ENCODE peak calls at places on chromosomes 6 and 20, in five cellular contexts. One of them, this sample, is unnamed.

GRCh38 chr6:37205189-37205996 is 35.4 kb downstream of the PIM1 start:
- DNase-seq in astrocyte: no peak
- DNase-seq in tibial artery: no peak
- DNase-seq in adrenal gland: no peak
- DNase-seq in PC-3: no peak
- DNase-seq in this sample: no peak

GRCh38 chr6:23511797-23512196 is 614.2 kb upstream of the NRSN1 start:
- DNase-seq in astrocyte: no peak
- DNase-seq in tibial artery: no peak
- DNase-seq in adrenal gland: no peak
- DNase-seq in PC-3: no peak
- DNase-seq in this sample: no peak

GRCh38 chr6:161272600-161273355 is 1.1 kb downstream of the AGPAT4 start:
- DNase-seq in astrocyte: peak; percentile 81
- DNase-seq in tibial artery: no peak
- DNase-seq in adrenal gland: peak; percentile 26
- DNase-seq in PC-3: no peak
- DNase-seq in this sample: no peak

GRCh38 chr6:135540207-135540877 is 42.8 kb upstream of the AHI1 start:
- DNase-seq in astrocyte: peak; percentile 37
- DNase-seq in tibial artery: no peak
- DNase-seq in adrenal gland: no peak
- DNase-seq in PC-3: peak; percentile 5
- DNase-seq in this sample: no peak

GRCh38 chr6:20718705-20719653 is 184.7 kb downstream of the CDKAL1 start:
- DNase-seq in astrocyte: no peak
- DNase-seq in tibial artery: no peak
- DNase-seq in adrenal gland: no peak
- DNase-seq in PC-3: no peak
- DNase-seq in this sample: no peak

GRCh38 chr6:109227646-109228045 is 132.3 kb downstream of the CEP57L1 start:
- DNase-seq in astrocyte: no peak
- DNase-seq in tibial artery: no peak
- DNase-seq in adrenal gland: no peak
- DNase-seq in PC-3: no peak
- DNase-seq in this sample: no peak

GRCh38 chr6:1965596-1966224 is 279.7 kb downstream of the GMDS start:
- DNase-seq in astrocyte: no peak
- DNase-seq in tibial artery: no peak
- DNase-seq in adrenal gland: no peak
- DNase-seq in PC-3: no peak
- DNase-seq in this sample: no peak

GRCh38 chr6:111817451-111818146 is 55.7 kb downstream of the FYN start:
- DNase-seq in astrocyte: no peak
- DNase-seq in tibial artery: no peak
- DNase-seq in adrenal gland: no peak
- DNase-seq in PC-3: no peak
- DNase-seq in this sample: no peak

GRCh38 chr20:31722388-31723281 is at the start of gene BCL2L1:
- DNase-seq in astrocyte: peak; percentile 67
- DNase-seq in tibial artery: peak; percentile 94
- DNase-seq in adrenal gland: peak; percentile 90
- DNase-seq in PC-3: peak; percentile 84
- DNase-seq in this sample: peak; percentile 57

GRCh38 chr6:170365581-170365980 is 59.0 kb downstream of the FAM120B start:
- DNase-seq in astrocyte: no peak
- DNase-seq in tibial artery: no peak
- DNase-seq in adrenal gland: no peak
- DNase-seq in PC-3: no peak
- DNase-seq in this sample: no peak

GRCh38 chr6:45424628-45424955 is 46.9 kb upstream of the SUPT3H start:
- DNase-seq in astrocyte: no peak
- DNase-seq in tibial artery: no peak
- DNase-seq in adrenal gland: no peak
- DNase-seq in PC-3: no peak
- DNase-seq in this sample: no peak
- H3K27ac ChIP-seq in astrocyte: peak overlapping the region; percentile 88
- H3K27ac ChIP-seq in tibial artery: peak overlapping the region; percentile 72
- H3K27ac ChIP-seq in adrenal gland: no peak overlapping the region
- H3K27ac ChIP-seq in PC-3: no peak overlapping the region
- H3K27ac ChIP-seq in this sample: no peak overlapping the region

DNA sequence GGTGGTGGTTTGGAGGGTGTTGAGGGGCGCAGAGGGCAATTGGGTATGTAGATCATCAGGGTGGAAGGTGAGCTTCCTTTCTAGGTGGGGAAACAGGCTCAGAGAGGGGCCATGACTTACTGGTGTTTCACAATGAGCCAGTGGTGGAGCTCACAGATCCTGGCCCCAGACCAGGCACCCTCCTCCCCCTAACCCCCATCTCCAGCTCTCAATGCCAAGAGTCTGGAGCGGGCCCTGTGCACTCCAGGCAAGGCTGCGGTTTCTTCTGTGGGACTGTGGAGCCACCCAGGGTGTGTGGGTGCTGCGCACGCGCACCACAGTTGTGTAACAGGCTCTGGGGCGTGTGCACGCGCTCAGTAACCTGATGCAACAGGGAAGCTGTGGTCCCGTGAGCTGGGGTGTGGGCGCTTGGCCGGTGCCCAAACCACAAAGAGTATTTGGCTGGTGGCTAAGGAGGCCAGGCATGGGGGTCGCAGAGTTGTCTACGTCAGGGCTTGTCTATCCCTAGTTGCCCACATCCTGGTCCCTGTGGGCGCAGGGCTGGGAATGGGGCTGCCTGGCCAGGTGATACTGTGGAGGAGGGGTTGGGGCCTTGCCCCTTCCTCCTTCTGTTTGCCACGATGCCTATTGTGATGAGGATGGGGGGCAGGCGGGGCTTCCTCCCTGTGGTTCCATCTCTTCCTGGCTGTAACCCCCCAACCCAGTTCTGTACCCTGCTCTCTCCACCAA is 37.5 kb upstream of the MRPS18A start:
- DNase-seq in astrocyte: peak; percentile 89
- DNase-seq in tibial artery: peak; percentile 84
- DNase-seq in adrenal gland: no peak
- DNase-seq in PC-3: peak; percentile 88
- DNase-seq in this sample: peak; percentile 63
- H3K9me3 ChIP-seq in astrocyte: no peaks in the 10 kb centered on the region
- H3K9me3 ChIP-seq in tibial artery: peaks cover 3% of the 10 kb centered on the region
- H3K9me3 ChIP-seq in adrenal gland: no peaks in the 10 kb centered on the region
- H3K9me3 ChIP-seq in PC-3: no peaks in the 10 kb centered on the region
- H3K9me3 ChIP-seq in this sample: peaks cover 4% of the 10 kb centered on the region

DNA sequence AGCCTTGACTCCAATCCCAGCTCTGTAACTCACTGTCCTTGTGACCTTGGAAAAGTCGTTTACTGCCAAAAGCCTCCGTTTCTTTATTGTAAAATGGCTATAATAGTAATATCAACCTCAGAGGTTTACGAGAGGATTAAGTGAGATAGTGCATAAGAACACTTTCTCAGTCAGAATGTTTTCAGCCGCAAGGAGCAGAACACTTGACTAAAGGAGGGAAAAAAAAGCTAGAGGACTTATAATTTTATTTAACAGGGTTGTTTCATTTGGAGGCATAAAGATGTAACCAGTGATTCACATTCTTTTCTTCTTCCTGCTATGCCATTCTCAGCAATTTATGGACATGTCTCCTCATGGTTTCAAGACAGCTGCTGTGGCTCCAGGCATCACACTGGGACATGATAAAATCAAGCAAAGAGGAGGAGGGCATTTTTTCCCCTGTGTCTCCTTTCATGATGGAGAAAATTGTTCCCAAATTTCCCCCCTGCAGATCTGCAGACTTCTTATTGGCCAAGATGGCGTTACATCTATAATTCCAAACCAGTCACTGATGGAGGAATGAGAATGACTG is 143.0 kb upstream of the PTPN1 start:
- DNase-seq in astrocyte: no peak
- DNase-seq in tibial artery: no peak
- DNase-seq in adrenal gland: no peak
- DNase-seq in PC-3: no peak
- DNase-seq in this sample: no peak
- H3K27ac ChIP-seq in astrocyte: no peak overlapping the region
- H3K27ac ChIP-seq in tibial artery: no peak overlapping the region
- H3K27ac ChIP-seq in adrenal gland: no peak overlapping the region
- H3K27ac ChIP-seq in PC-3: no peak overlapping the region
- H3K27ac ChIP-seq in this sample: no peak overlapping the region

GRCh38 chr20:60529149-60529548 is 570.9 kb downstream of the CDH26 start:
- DNase-seq in astrocyte: no peak
- DNase-seq in tibial artery: no peak
- DNase-seq in adrenal gland: no peak
- DNase-seq in PC-3: no peak
- DNase-seq in this sample: no peak
- H3K9me3 ChIP-seq in astrocyte: no peaks in the 10 kb centered on the region
- H3K9me3 ChIP-seq in tibial artery: no peaks in the 10 kb centered on the region
- H3K9me3 ChIP-seq in adrenal gland: no peaks in the 10 kb centered on the region
- H3K9me3 ChIP-seq in PC-3: peaks cover 16% of the 10 kb centered on the region
- H3K9me3 ChIP-seq in this sample: no peaks in the 10 kb centered on the region

GRCh38 chr20:63937596-63937995 is 18.6 kb downstream of the UCKL1 start:
- DNase-seq in astrocyte: no peak
- DNase-seq in tibial artery: no peak
- DNase-seq in adrenal gland: no peak
- DNase-seq in PC-3: no peak
- DNase-seq in this sample: no peak
- H3K27ac ChIP-seq in astrocyte: no peak overlapping the region
- H3K27ac ChIP-seq in tibial artery: no peak overlapping the region
- H3K27ac ChIP-seq in adrenal gland: no peak overlapping the region
- H3K27ac ChIP-seq in PC-3: no peak overlapping the region
- H3K27ac ChIP-seq in this sample: no peak overlapping the region

GRCh38 chr6:137493218-137494038 is 766 bp downstream of the OLIG3 start:
- DNase-seq in astrocyte: no peak
- DNase-seq in tibial artery: no peak
- DNase-seq in adrenal gland: no peak
- DNase-seq in PC-3: no peak
- DNase-seq in this sample: no peak

GRCh38 chr6:137490961-137491360 is 3.2 kb downstream of the OLIG3 start:
- DNase-seq in astrocyte: no peak
- DNase-seq in tibial artery: no peak
- DNase-seq in adrenal gland: no peak
- DNase-seq in PC-3: no peak
- DNase-seq in this sample: no peak

GRCh38 chr6:137491478-137491877 is 2.7 kb downstream of the OLIG3 start:
- DNase-seq in astrocyte: no peak
- DNase-seq in tibial artery: no peak
- DNase-seq in adrenal gland: no peak
- DNase-seq in PC-3: no peak
- DNase-seq in this sample: no peak

GRCh38 chr6:137492771-137493217 is 1.4 kb downstream of the OLIG3 start:
- DNase-seq in astrocyte: no peak
- DNase-seq in tibial artery: no peak
- DNase-seq in adrenal gland: no peak
- DNase-seq in PC-3: no peak
- DNase-seq in this sample: no peak

DNA sequence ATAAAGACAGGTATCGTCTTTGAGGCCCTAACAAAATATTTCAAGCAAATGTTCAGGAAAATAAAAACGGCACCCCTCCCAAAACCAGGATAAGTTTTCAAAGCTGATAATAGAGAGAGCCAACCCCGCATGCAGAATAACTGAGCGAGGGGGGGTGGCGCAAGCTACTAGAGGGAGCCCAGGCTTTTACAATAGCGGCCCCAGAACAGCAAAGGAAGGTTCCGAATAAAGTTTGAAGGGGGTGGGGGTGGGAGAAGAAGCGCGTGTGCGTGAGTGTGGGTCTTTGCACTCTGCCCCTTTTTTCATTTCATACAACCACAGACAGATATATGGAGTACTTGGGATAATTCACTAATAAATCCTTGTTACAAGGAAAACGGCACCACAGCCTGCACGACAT is 1.9 kb downstream of the OLIG3 start:
- DNase-seq in astrocyte: no peak
- DNase-seq in tibial artery: no peak
- DNase-seq in adrenal gland: no peak
- DNase-seq in PC-3: no peak
- DNase-seq in this sample: no peak
- H3K9me3 ChIP-seq in astrocyte: peaks cover 3% of the 10 kb centered on the region
- H3K9me3 ChIP-seq in tibial artery: no peaks in the 10 kb centered on the region
- H3K9me3 ChIP-seq in adrenal gland: no peaks in the 10 kb centered on the region
- H3K9me3 ChIP-seq in PC-3: no peaks in the 10 kb centered on the region
- H3K9me3 ChIP-seq in this sample: peaks cover 13% of the 10 kb centered on the region

GRCh38 chr6:38282911-38283310 is 356.8 kb downstream of the BTBD9 start:
- DNase-seq in astrocyte: no peak
- DNase-seq in tibial artery: no peak
- DNase-seq in adrenal gland: no peak
- DNase-seq in PC-3: peak; percentile 66
- DNase-seq in this sample: no peak

GRCh38 chr6:38281131-38281530 is 358.6 kb downstream of the BTBD9 start:
- DNase-seq in astrocyte: no peak
- DNase-seq in tibial artery: no peak
- DNase-seq in adrenal gland: no peak
- DNase-seq in PC-3: no peak
- DNase-seq in this sample: no peak

GRCh38 chr6:38283734-38284362 is 355.9 kb downstream of the BTBD9 start:
- DNase-seq in astrocyte: no peak
- DNase-seq in tibial artery: no peak
- DNase-seq in adrenal gland: no peak
- DNase-seq in PC-3: peak; percentile 98
- DNase-seq in this sample: no peak

GRCh38 chr6:38279423-38279822 is 360.3 kb downstream of the BTBD9 start:
- DNase-seq in astrocyte: no peak
- DNase-seq in tibial artery: no peak
- DNase-seq in adrenal gland: no peak
- DNase-seq in PC-3: peak; percentile 22
- DNase-seq in this sample: no peak

GRCh38 chr6:38279945-38280588 is 359.7 kb downstream of the BTBD9 start:
- DNase-seq in astrocyte: no peak
- DNase-seq in tibial artery: no peak
- DNase-seq in adrenal gland: no peak
- DNase-seq in PC-3: no peak
- DNase-seq in this sample: no peak
- H3K27ac ChIP-seq in astrocyte: no peak overlapping the region
- H3K27ac ChIP-seq in tibial artery: no peak overlapping the region
- H3K27ac ChIP-seq in adrenal gland: no peak overlapping the region
- H3K27ac ChIP-seq in PC-3: no peak overlapping the region
- H3K27ac ChIP-seq in this sample: no peak overlapping the region

This sample was measured in AG04450.